ENCODE peak calls at places on chromosomes 16 and 17, in four cellular contexts. D, Q, K and W are unnamed samples.
A peak's percentile ranks its signal among the peaks of the same experiment; 100 is the strongest.

GRCh38 chr17:19657182-19657581 is 8.6 kb downstream of the ALDH3A2 start:
- DNase-seq in D (no peak), Q (no peak), K (no peak), W (no peak)

GRCh38 chr16:56246051-56246817 is 54.9 kb downstream of the GNAO1 start:
- DNase-seq in D (no peak), Q (no peak), K (peak; percentile 62), W (no peak)

GRCh38 chr17:34487616-34488015 is 91.8 kb upstream of the TMEM132E start:
- DNase-seq in D (no peak), Q (no peak), K (no peak), W (no peak)

GRCh38 chr17:17738901-17739300 is 57.6 kb downstream of the RAI1 start:
- DNase-seq in D (no peak), Q (no peak), K (no peak), W (no peak)

GRCh38 chr17:7558544-7559306 is at the start of gene TNFSF13:
- DNase-seq in D (no peak), Q (no peak), K (no peak), W (no peak)

GRCh38 chr16:88938119-88938932 is 38.7 kb downstream of the CBFA2T3 start:
- DNase-seq in D (no peak), Q (no peak), K (no peak), W (no peak)

GRCh38 chr17:20071824-20072691 is 62.9 kb downstream of the SPECC1 start:
- DNase-seq in D (no peak), Q (no peak), K (no peak), W (no peak)

GRCh38 chr17:41917192-41917591 is 1.6 kb downstream of the ACLY start:
- DNase-seq in D (peak; percentile 61), Q (peak; percentile 28), K (no peak), W (no peak)

GRCh38 chr17:27408891-27409290 is 47.4 kb upstream of the KSR1 start:
- DNase-seq in D (peak; percentile 23), Q (no peak), K (no peak), W (no peak)

GRCh38 chr17:58591455-58591854 is 77.0 kb upstream of the MTMR4 start:
- DNase-seq in D (no peak), Q (no peak), K (no peak), W (no peak)

GRCh38 chr16:46826618-46827017 is 4.4 kb downstream of the C16orf87 start:
- DNase-seq in D (peak; percentile 71), Q (no peak), K (no peak), W (no peak)

GRCh38 chr16:57349212-57350031 is 9.2 kb upstream of the CCL22 start:
- DNase-seq in D (no peak), Q (no peak), K (no peak), W (no peak)

GRCh38 chr17:40151414-40151955 is 11.1 kb downstream of the CASC3 start:
- DNase-seq in D (no peak), Q (no peak), K (no peak), W (no peak)
- H3K4me3 ChIP-seq in D (no peak overlapping the region), Q (no peak overlapping the region), K (no peak overlapping the region), W (no peak overlapping the region)

DNA sequence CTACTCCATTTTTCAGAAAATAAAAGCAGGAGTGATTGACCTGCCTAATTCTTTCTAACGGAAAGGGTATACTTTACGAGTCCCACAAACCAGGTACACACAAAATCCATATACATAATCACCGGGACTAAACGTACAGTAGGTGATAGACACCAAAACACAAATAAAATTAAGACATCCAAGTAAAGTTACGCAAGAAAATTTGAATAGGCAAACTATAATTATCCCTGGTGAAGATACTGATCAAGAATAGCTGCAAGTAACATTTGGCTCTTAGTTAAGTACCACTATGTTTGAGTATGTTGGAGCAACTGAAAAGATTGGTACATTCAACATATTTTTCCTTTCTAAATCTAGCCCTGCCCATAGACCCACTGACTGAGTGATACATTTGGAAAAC is 1.7 kb downstream of the HELZ start:
- DNase-seq in D (no peak), Q (no peak), K (no peak), W (no peak)
- H3K4me1 ChIP-seq in D (peaks cover 6% of the 10 kb centered on the region), Q (peaks cover 19% of the 10 kb centered on the region), K (peaks cover 47% of the 10 kb centered on the region), W (peaks cover 41% of the 10 kb centered on the region)

GRCh38 chr17:75996665-75997590 is 3.7 kb upstream of the CDK3 start:
- DNase-seq in D (peak; percentile 23), Q (no peak), K (peak; percentile 32), W (peak; percentile 38)
- H3K4me3 ChIP-seq in D (no peak overlapping the region), Q (no peak overlapping the region), K (no peak overlapping the region), W (no peak overlapping the region)

DNA sequence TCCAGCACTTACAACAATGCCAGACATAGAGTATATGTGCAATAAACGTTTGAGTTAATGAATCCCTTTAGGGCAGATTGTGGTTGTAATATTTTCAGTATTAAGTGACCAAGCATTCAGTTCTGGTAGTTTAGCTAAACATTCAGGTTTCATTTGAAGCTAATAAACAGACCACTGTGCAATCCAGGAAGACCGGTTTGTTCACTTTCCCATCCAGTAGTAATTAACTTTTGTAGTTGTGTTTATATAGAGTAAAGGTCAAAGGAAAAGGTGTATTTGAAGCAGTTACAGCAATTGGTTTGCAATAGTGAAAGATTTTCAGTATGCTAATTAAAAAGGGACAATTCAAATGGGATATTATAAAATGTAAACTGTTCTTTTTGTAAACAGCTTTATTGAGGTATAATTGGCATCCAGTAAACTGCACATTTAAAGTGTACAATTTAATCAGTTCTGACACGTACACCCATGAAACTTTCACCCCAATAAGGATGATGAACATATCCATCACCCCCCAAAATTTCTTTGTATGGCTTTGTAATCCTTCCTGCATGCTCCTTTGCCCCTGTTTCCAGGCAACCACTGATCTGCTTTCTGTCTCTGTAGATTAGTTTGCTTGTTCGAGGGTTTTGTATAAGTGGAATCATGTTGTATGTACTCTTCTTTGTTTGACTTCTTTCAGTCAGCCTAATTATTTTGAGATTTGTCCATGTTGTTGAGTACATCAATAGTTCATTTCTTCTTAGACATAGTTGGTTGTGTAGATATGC is 26.2 kb downstream of the MRTFB start:
- DNase-seq in D (no peak), Q (no peak), K (peak; percentile 44), W (no peak)
- H3K4me1 ChIP-seq in D (no peaks in the 10 kb centered on the region), Q (peaks cover 10% of the 10 kb centered on the region), K (peaks cover 71% of the 10 kb centered on the region), W (no peaks in the 10 kb centered on the region)

DNA sequence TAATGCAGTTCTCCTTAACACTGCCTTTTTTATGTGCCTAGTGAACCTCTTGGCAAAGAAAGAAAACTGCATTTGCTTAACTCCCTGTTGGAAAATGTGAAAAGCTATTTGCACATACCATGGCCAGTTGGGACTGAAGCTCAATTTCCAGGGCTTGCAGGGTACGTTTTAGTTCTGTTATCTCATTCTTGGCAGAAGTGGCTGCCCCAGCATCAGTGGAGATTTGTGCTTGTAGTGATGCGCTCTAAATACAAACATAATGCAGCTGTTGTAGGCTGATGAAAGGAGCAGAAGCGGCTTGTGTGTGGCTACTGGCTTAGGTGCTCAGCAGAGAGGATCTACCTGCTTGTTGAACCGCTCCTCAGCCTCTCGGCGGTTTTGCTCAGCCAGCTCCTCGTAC is 3.7 kb downstream of the KRT24 start:
- DNase-seq in D (no peak), Q (no peak), K (no peak), W (no peak)
- H3K4me3 ChIP-seq in D (no peak overlapping the region), Q (no peak overlapping the region), K (no peak overlapping the region), W (no peak overlapping the region)

GRCh38 chr17:66781135-66781534 is 53.8 kb upstream of the CACNG5 start:
- DNase-seq in D (no peak), Q (no peak), K (no peak), W (no peak)
- H3K4me1 ChIP-seq in D (no peaks in the 10 kb centered on the region), Q (peaks cover 7% of the 10 kb centered on the region), K (no peaks in the 10 kb centered on the region), W (no peaks in the 10 kb centered on the region)

GRCh38 chr17:82542439-82542838 is 22.9 kb downstream of the FOXK2 start:
- DNase-seq in D (no peak), Q (no peak), K (no peak), W (no peak)

GRCh38 chr17:82548681-82549303 is 29.3 kb downstream of the FOXK2 start:
- DNase-seq in D (no peak), Q (no peak), K (no peak), W (no peak)

GRCh38 chr17:82544431-82545070 is 25.0 kb downstream of the FOXK2 start:
- DNase-seq in D (no peak), Q (no peak), K (peak; percentile 45), W (no peak)

GRCh38 chr17:82547981-82548380 is 28.4 kb downstream of the FOXK2 start:
- DNase-seq in D (no peak), Q (no peak), K (no peak), W (no peak)

DNA sequence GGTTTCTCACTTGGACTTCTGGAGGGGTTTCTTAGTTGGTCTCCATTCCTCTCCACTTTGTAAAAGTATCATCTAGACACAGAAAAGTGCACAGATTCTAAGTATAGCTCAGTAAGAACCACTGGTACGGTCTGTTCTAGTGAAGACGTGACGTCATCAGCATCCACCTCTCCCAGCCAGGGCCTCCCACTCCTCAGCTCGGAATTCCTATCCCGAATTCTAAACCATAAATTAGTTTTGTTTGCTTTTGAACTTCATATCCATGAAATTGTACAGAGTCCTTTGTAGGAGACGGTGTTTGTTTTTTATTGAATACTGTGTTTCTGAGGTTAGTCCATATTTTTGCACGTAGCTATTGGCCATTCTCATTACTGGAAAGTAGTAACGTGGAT is 25.5 kb downstream of the FOXK2 start:
- DNase-seq in D (peak; percentile 61), Q (no peak), K (no peak), W (no peak)
- H3K4me3 ChIP-seq in D (no peak overlapping the region), Q (no peak overlapping the region), K (no peak overlapping the region), W (no peak overlapping the region)

DNA sequence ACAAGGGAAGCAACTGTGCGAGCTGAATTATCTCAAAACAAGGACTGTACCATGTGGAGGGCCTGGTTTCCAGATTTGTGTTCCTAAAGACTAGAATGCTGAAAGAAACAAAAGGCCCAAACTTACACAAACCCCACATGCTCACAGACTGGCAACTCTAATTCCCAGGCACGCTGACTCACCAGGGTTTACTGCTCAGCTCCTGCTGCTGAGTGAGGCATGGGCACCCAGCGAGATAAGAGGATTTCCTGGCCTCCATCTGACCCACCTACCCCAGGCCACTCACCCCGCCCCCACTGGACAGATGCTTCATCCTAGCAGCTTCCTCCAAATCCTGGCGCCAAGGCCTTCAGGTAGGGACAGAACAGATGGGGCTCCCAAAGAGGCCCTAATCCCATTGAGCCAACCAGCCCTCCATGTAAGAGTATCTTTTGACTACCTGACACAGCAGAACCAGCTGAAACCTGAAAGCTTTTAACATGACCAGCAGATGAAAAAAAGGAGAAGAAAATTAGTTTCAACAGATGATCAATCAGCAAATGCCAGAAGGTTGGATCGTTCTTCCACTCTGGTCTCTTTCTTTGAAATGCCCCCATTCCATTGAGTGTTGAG is 33.9 kb downstream of the DCUN1D3 start:
- DNase-seq in D (peak; percentile 81), Q (peak; percentile 61), K (peak; percentile 32), W (no peak)
- H3K4me1 ChIP-seq in D (peaks cover 28% of the 10 kb centered on the region), Q (peaks cover 12% of the 10 kb centered on the region), K (peaks cover 47% of the 10 kb centered on the region), W (no peaks in the 10 kb centered on the region)

GRCh38 chr16:23132921-23133532 is 16.2 kb downstream of the USP31 start:
- DNase-seq in D (peak; percentile 39), Q (no peak), K (no peak), W (no peak)
- H3K4me3 ChIP-seq in D (peak overlapping the region; percentile 10), Q (no peak overlapping the region), K (no peak overlapping the region), W (no peak overlapping the region)

GRCh38 chr17:59828478-59828760 is 64.3 kb downstream of the TUBD1 start:
- DNase-seq in D (no peak), Q (no peak), K (no peak), W (no peak)

GRCh38 chr17:59827721-59828477 is 64.8 kb downstream of the TUBD1 start:
- DNase-seq in D (no peak), Q (no peak), K (no peak), W (no peak)

GRCh38 chr17:59825533-59826316 is 67.0 kb downstream of the TUBD1 start:
- DNase-seq in D (peak; percentile 97), Q (no peak), K (no peak), W (no peak)

GRCh38 chr17:59829217-59830006 is 63.3 kb downstream of the TUBD1 start:
- DNase-seq in D (peak; percentile 96), Q (peak; percentile 37), K (no peak), W (no peak)

GRCh38 chr17:59826741-59827453 is 65.8 kb downstream of the TUBD1 start:
- DNase-seq in D (no peak), Q (no peak), K (no peak), W (no peak)
- H3K4me1 ChIP-seq in D (peaks cover 42% of the 10 kb centered on the region), Q (peaks cover 33% of the 10 kb centered on the region), K (peaks cover 25% of the 10 kb centered on the region), W (peaks cover 42% of the 10 kb centered on the region)